ENCODE peak calls at places on chromosomes 11 and 22, in eight cellular contexts. One of them, this sample, is unnamed.

GRCh38 chr11:44263711-44264110 is 46.2 kb downstream of the ALX4 start:
- DNase-seq in NCI-H2081: no peak
- DNase-seq in hypothalamus: no peak
- DNase-seq in fibroblast of mammary gland: no peak
- DNase-seq in Right ventricle myocardium superior: no peak
- DNase-seq in HCEC 1CT: no peak
- DNase-seq in GM03348: no peak
- DNase-seq in ELR: no peak
- DNase-seq in this sample: no peak

GRCh38 chr11:120305286-120305685 is 19.8 kb upstream of the TLCD5 start:
- DNase-seq in NCI-H2081: no peak
- DNase-seq in HCEC 1CT: no peak
- DNase-seq in hypothalamus: no peak
- DNase-seq in Right ventricle myocardium superior: no peak
- DNase-seq in fibroblast of mammary gland: no peak
- DNase-seq in GM03348: no peak
- DNase-seq in ELR: peak; percentile 15
- DNase-seq in this sample: no peak

GRCh38 chr11:77236901-77237300 is 64.6 kb downstream of the GDPD4 start:
- DNase-seq in NCI-H2081: no peak
- DNase-seq in HCEC 1CT: peak; percentile 69
- DNase-seq in ELR: peak; percentile 68
- DNase-seq in GM03348: no peak
- DNase-seq in hypothalamus: no peak
- DNase-seq in fibroblast of mammary gland: peak; percentile 55
- DNase-seq in Right ventricle myocardium superior: no peak
- DNase-seq in this sample: no peak

GRCh38 chr11:35031869-35032268 is 107.1 kb upstream of the CD44 start:
- DNase-seq in GM03348: no peak
- DNase-seq in ELR: peak; percentile 98
- DNase-seq in Right ventricle myocardium superior: no peak
- DNase-seq in fibroblast of mammary gland: peak; percentile 65
- DNase-seq in NCI-H2081: no peak
- DNase-seq in hypothalamus: no peak
- DNase-seq in HCEC 1CT: peak; percentile 44
- DNase-seq in this sample: peak; percentile 71

GRCh38 chr22:30649430-30650007 is 13.9 kb downstream of the SLC35E4 start:
- DNase-seq in NCI-H2081: no peak
- DNase-seq in GM03348: peak; percentile 78
- DNase-seq in Right ventricle myocardium superior: peak; percentile 48
- DNase-seq in HCEC 1CT: peak; percentile 73
- DNase-seq in hypothalamus: no peak
- DNase-seq in fibroblast of mammary gland: peak; percentile 87
- DNase-seq in ELR: peak; percentile 95
- DNase-seq in this sample: no peak

GRCh38 chr11:58905716-58906547 is 33.4 kb upstream of the GLYATL1 start:
- DNase-seq in Right ventricle myocardium superior: peak; percentile 58
- DNase-seq in GM03348: peak; percentile 96
- DNase-seq in NCI-H2081: peak; percentile 94
- DNase-seq in fibroblast of mammary gland: peak; percentile 91
- DNase-seq in ELR: peak; percentile 95
- DNase-seq in hypothalamus: peak; percentile 63
- DNase-seq in HCEC 1CT: peak; percentile 79
- DNase-seq in this sample: no peak

GRCh38 chr22:42856179-42856864 is 751 bp downstream of the ARFGAP3 start:
- DNase-seq in HCEC 1CT: peak; percentile 21
- DNase-seq in Right ventricle myocardium superior: peak; percentile 73
- DNase-seq in ELR: peak; percentile 56
- DNase-seq in NCI-H2081: no peak
- DNase-seq in hypothalamus: no peak
- DNase-seq in GM03348: peak; percentile 47
- DNase-seq in fibroblast of mammary gland: peak; percentile 39
- DNase-seq in this sample: no peak

GRCh38 chr22:46746620-46747019 is 8.6 kb upstream of the CERK start:
- DNase-seq in HCEC 1CT: no peak
- DNase-seq in Right ventricle myocardium superior: peak; percentile 22
- DNase-seq in fibroblast of mammary gland: no peak
- DNase-seq in NCI-H2081: no peak
- DNase-seq in hypothalamus: no peak
- DNase-seq in GM03348: no peak
- DNase-seq in ELR: no peak
- DNase-seq in this sample: no peak

GRCh38 chr11:67673902-67674301 is 521 bp downstream of the ALDH3B2 start:
- DNase-seq in fibroblast of mammary gland: no peak
- DNase-seq in ELR: no peak
- DNase-seq in GM03348: no peak
- DNase-seq in HCEC 1CT: no peak
- DNase-seq in NCI-H2081: no peak
- DNase-seq in Right ventricle myocardium superior: no peak
- DNase-seq in hypothalamus: no peak
- DNase-seq in this sample: no peak

GRCh38 chr11:80855975-80856524 is 1415.2 kb upstream of the TENM4 start:
- DNase-seq in ELR: no peak
- DNase-seq in fibroblast of mammary gland: peak; percentile 72
- DNase-seq in hypothalamus: no peak
- DNase-seq in NCI-H2081: no peak
- DNase-seq in Right ventricle myocardium superior: no peak
- DNase-seq in HCEC 1CT: peak; percentile 15
- DNase-seq in GM03348: peak; percentile 8
- DNase-seq in this sample: no peak

GRCh38 chr11:96342131-96342970 is 644 bp downstream of the MAML2 start:
- DNase-seq in Right ventricle myocardium superior: no peak
- DNase-seq in hypothalamus: no peak
- DNase-seq in NCI-H2081: no peak
- DNase-seq in GM03348: no peak
- DNase-seq in fibroblast of mammary gland: no peak
- DNase-seq in HCEC 1CT: no peak
- DNase-seq in ELR: peak; percentile 53
- DNase-seq in this sample: no peak

GRCh38 chr11:29343465-29344333 is 673.1 kb downstream of the KCNA4 start:
- DNase-seq in ELR: peak; percentile 68
- DNase-seq in Right ventricle myocardium superior: peak; percentile 76
- DNase-seq in fibroblast of mammary gland: peak; percentile 56
- DNase-seq in NCI-H2081: peak; percentile 66
- DNase-seq in HCEC 1CT: peak; percentile 40
- DNase-seq in GM03348: peak; percentile 62
- DNase-seq in hypothalamus: peak; percentile 49
- DNase-seq in this sample: peak; percentile 44

GRCh38 chr11:37451903-37452302 is 853.9 kb upstream of the RAG2 start:
- DNase-seq in ELR: no peak
- DNase-seq in GM03348: no peak
- DNase-seq in NCI-H2081: no peak
- DNase-seq in HCEC 1CT: no peak
- DNase-seq in Right ventricle myocardium superior: no peak
- DNase-seq in hypothalamus: no peak
- DNase-seq in fibroblast of mammary gland: no peak
- DNase-seq in this sample: no peak

GRCh38 chr11:62484352-62484751 is 62.3 kb downstream of the AHNAK start:
- DNase-seq in ELR: no peak
- DNase-seq in Right ventricle myocardium superior: no peak
- DNase-seq in GM03348: no peak
- DNase-seq in hypothalamus: no peak
- DNase-seq in NCI-H2081: no peak
- DNase-seq in HCEC 1CT: no peak
- DNase-seq in fibroblast of mammary gland: no peak
- DNase-seq in this sample: no peak